ENCODE peak calls at places on chromosomes 2 and 18, in ten cellular contexts. F is kidney, J is HL-60, R is colonic mucosa, L is sigmoid colon, D is neural progenitor cell, Q is BJ, T is breast epithelium, H is PC-9, Z is cardiac fibroblast. M is an unnamed sample.

GRCh38 chr2:117794668-117795067 is 19.8 kb upstream of the DDX18 start:
- DNase-seq in H (no peak), R (no peak), Z (no peak), Q (no peak), T (no peak), D (no peak), F (no peak), J (no peak), L (no peak), M (no peak)

GRCh38 chr18:21741511-21742322 is 1.1 kb downstream of the MIB1 start:
- DNase-seq in F (peak), D (no peak), Z (peak), R (peak), H (peak), Q (no peak), J (peak), T (no peak), L (peak), M (no peak)

GRCh38 chr2:223528036-223528435 is 74.1 kb downstream of the SCG2 start:
- DNase-seq in R (no peak), D (no peak), Q (peak), F (no peak), H (no peak), J (no peak), Z (peak), L (no peak), T (no peak), M (peak)

GRCh38 chr18:55362303-55362702 is 225.7 kb downstream of the TCF4 start:
- DNase-seq in Q (no peak), Z (no peak), J (no peak), D (no peak), F (no peak), H (no peak), L (no peak), T (no peak), R (no peak), M (no peak)

GRCh38 chr2:86313341-86313740 is 24.1 kb downstream of the REEP1 start:
- DNase-seq in Z (no peak), J (no peak), Q (no peak), T (no peak), R (no peak), F (no peak), H (no peak), D (no peak), L (no peak), M (no peak)

GRCh38 chr2:215407061-215407460 is 28.8 kb downstream of the FN1 start:
- DNase-seq in J (no peak), H (no peak), Q (no peak), L (no peak), D (no peak), Z (no peak), R (no peak), F (no peak), T (no peak), M (no peak)

GRCh38 chr2:219104107-219105050 is 43.7 kb upstream of the IHH start:
- DNase-seq in D (peak), Q (peak), T (no peak), R (no peak), H (peak), F (no peak), L (no peak), Z (peak), J (peak), M (peak)

GRCh38 chr18:40902436-40902835 is 1052.6 kb upstream of the PIK3C3 start:
- DNase-seq in Q (no peak), F (no peak), J (no peak), L (no peak), H (no peak), T (no peak), Z (no peak), R (no peak), D (no peak), M (no peak)

GRCh38 chr18:66616523-66616983 is 12.7 kb upstream of the CDH19 start:
- DNase-seq in F (no peak), D (peak), J (peak), L (no peak), R (peak), Q (no peak), Z (peak), H (no peak), T (no peak), M (no peak)

GRCh38 chr2:9697904-9698303 is 67.1 kb upstream of the YWHAQ start:
- DNase-seq in H (no peak), R (no peak), D (no peak), Z (no peak), F (no peak), T (no peak), J (no peak), L (no peak), Q (no peak), M (no peak)

GRCh38 chr2:203585541-203585940 is 50.4 kb upstream of the RAPH1 start:
- DNase-seq in Q (no peak), Z (no peak), F (no peak), J (no peak), R (no peak), H (no peak), L (no peak), T (no peak), D (no peak), M (no peak)

GRCh38 chr2:217903859-217904613 is 98.8 kb downstream of the TNS1 start:
- DNase-seq in F (peak), L (peak), T (peak), Z (peak), D (no peak), Q (no peak), J (no peak), H (no peak), R (peak), M (no peak)

GRCh38 chr18:50194623-50195532 is at the start of gene MYO5B:
- DNase-seq in H (peak), Q (no peak), T (peak), R (peak), Z (no peak), F (peak), J (peak), L (no peak), D (peak), M (no peak)

GRCh38 chr2:40451926-40452605 is at the start of gene SLC8A1:
- DNase-seq in F (peak), L (peak), R (no peak), J (peak), Q (no peak), H (peak), Z (peak), D (peak), T (no peak), M (no peak)

GRCh38 chr2:20170646-20171250 is 54.2 kb downstream of the SDC1 start:
- DNase-seq in T (no peak), Z (no peak), J (no peak), Q (no peak), F (no peak), D (no peak), R (no peak), H (no peak), L (no peak), M (no peak)

GRCh38 chr2:204853905-204854304 is 308.6 kb downstream of the PARD3B start:
- DNase-seq in Q (no peak), F (no peak), H (no peak), Z (no peak), R (no peak), J (no peak), D (no peak), T (no peak), L (no peak), M (no peak)

GRCh38 chr18:79401494-79402208 is 5.9 kb downstream of the NFATC1 start:
- DNase-seq in J (no peak), F (peak), H (no peak), T (no peak), Z (no peak), L (peak), R (no peak), Q (no peak), D (no peak), M (no peak)

GRCh38 chr2:175366814-175367213 is 185.3 kb upstream of the ATP5MC3 start:
- DNase-seq in Z (peak), F (no peak), Q (no peak), H (peak), J (peak), D (peak), T (peak), R (peak), L (no peak), M (peak)

GRCh38 chr2:204024503-204024902 is 87.9 kb downstream of the ICOS start:
- DNase-seq in R (peak), L (no peak), H (no peak), J (no peak), Z (peak), T (no peak), Q (no peak), F (no peak), D (peak), M (peak)

GRCh38 chr18:2494921-2495320 is 76.4 kb downstream of the METTL4 start:
- DNase-seq in J (no peak), L (no peak), D (no peak), F (no peak), T (no peak), R (no peak), Q (no peak), H (no peak), Z (peak), M (peak)

GRCh38 chr2:72603481-72603880 is 222.4 kb downstream of the EXOC6B start:
- DNase-seq in D (no peak), Z (peak), T (no peak), F (no peak), Q (no peak), H (no peak), R (no peak), L (no peak), J (no peak), M (no peak)

GRCh38 chr18:71799016-71799673 is 745.0 kb downstream of the CBLN2 start:
- DNase-seq in T (no peak), Q (no peak), L (no peak), D (no peak), R (no peak), F (no peak), J (no peak), H (no peak), Z (no peak), M (no peak)

GRCh38 chr2:19029655-19030054 is 328.8 kb downstream of the OSR1 start:
- DNase-seq in Z (no peak), T (no peak), F (no peak), L (no peak), Q (no peak), R (no peak), H (no peak), J (no peak), D (no peak), M (no peak)

GRCh38 chr2:241200822-241201395 is 12.4 kb downstream of the ANO7 start:
- DNase-seq in D (no peak), H (no peak), T (no peak), J (peak), F (no peak), R (no peak), Q (no peak), Z (no peak), L (no peak), M (no peak)

GRCh38 chr18:26863921-26864497 is 1.5 kb downstream of the AQP4 start:
- DNase-seq in L (no peak), Z (no peak), R (no peak), D (no peak), F (no peak), J (no peak), Q (no peak), T (no peak), H (no peak), M (no peak)

GRCh38 chr18:52992041-52992440 is 652.0 kb downstream of the DCC start:
- DNase-seq in Q (no peak), L (no peak), H (no peak), J (no peak), F (no peak), Z (no peak), R (no peak), T (no peak), D (peak), M (no peak)

GRCh38 chr2:217990389-217990788 is 12.4 kb downstream of the TNS1 start:
- DNase-seq in D (no peak), J (no peak), F (no peak), H (no peak), T (no peak), Q (no peak), Z (no peak), L (no peak), R (no peak), M (no peak)

GRCh38 chr18:67199993-67200617 is 316.4 kb downstream of the DSEL start:
- DNase-seq in J (no peak), Z (peak), L (no peak), H (no peak), R (no peak), T (no peak), F (no peak), Q (peak), D (peak), M (peak)

GRCh38 chr2:150063950-150064549 is 423.4 kb downstream of the RND3 start:
- DNase-seq in Q (no peak), J (no peak), T (no peak), H (no peak), R (no peak), L (no peak), Z (no peak), F (no peak), D (peak), M (no peak)

GRCh38 chr2:44083054-44083453 is 85.6 kb upstream of the PPM1B start:
- DNase-seq in L (no peak), H (no peak), D (no peak), F (no peak), T (no peak), R (no peak), Q (no peak), Z (no peak), J (no peak), M (no peak)

GRCh38 chr2:217392930-217393584 is 533.2 kb upstream of the TNP1 start:
- DNase-seq in Z (no peak), L (no peak), J (no peak), T (no peak), Q (no peak), D (no peak), R (no peak), F (no peak), H (no peak), M (no peak)

GRCh38 chr2:215059724-215060123 is 78.7 kb downstream of the ABCA12 start:
- DNase-seq in J (no peak), D (no peak), Z (peak), F (no peak), L (no peak), Q (no peak), H (no peak), R (no peak), T (no peak), M (no peak)

GRCh38 chr2:166373951-166374350 is 1.8 kb downstream of the SCN9A start:
- DNase-seq in Z (peak), H (peak), J (no peak), T (no peak), D (no peak), F (no peak), L (no peak), Q (no peak), R (no peak), M (peak)

GRCh38 chr2:165203689-165204559 is at the start of gene SCN3A:
- DNase-seq in F (no peak), H (peak), Z (peak), R (peak), J (no peak), Q (peak), D (peak), L (no peak), T (no peak), M (peak)

GRCh38 chr2:212926948-212927347 is 224.5 kb downstream of the IKZF2 start:
- DNase-seq in Z (peak), H (no peak), F (peak), Q (no peak), J (no peak), R (no peak), D (no peak), T (no peak), L (no peak), M (no peak)

GRCh38 chr2:68594041-68594440 is 49.3 kb upstream of the PROKR1 start:
- DNase-seq in F (no peak), D (no peak), T (no peak), Q (no peak), Z (no peak), L (no peak), J (no peak), H (no peak), R (no peak), M (no peak)

GRCh38 chr18:78293940-78294401 is 685.6 kb upstream of the SALL3 start:
- DNase-seq in H (no peak), T (no peak), Z (no peak), R (no peak), J (no peak), L (no peak), F (no peak), D (peak), Q (no peak), M (no peak)
- H3K4me3 ChIP-seq in H (no peak), T (peak), Z (no peak), R (no peak), J (no peak), L (peak), F (peak), D (peak), Q (no peak), M (no peak)

DNA sequence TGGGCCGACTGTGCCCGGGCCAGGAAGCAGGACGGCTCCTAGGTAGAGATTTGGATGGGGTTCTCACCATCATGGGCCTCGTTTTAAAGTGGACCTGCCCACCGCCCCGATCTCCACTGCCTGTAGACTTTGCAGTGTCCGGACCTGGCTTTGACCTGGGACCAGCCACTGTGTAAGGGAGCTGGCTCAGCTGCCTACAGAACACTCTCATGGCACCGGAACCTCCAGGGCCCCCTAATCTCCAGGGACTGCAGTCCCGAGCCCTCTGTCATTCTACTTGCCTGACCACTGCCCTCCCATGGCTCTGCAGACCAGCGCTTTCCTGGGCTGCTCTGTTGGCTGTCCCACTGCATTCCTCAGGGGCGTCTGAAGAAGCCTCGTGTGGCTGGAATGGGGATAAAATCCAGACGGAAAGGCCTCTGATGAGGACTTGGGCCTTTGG is 120.8 kb downstream of the GLI2 start:
- DNase-seq in J (no peak), D (peak), Z (peak), F (no peak), Q (no peak), L (peak), T (no peak), R (no peak), H (peak), M (no peak)
- TF ChIP-seq CTCF in J (no peak), D (peak), Z (no peak), F (no peak), Q (peak), L (peak), T (peak), R (no peak), H (no peak), M (peak)

DNA sequence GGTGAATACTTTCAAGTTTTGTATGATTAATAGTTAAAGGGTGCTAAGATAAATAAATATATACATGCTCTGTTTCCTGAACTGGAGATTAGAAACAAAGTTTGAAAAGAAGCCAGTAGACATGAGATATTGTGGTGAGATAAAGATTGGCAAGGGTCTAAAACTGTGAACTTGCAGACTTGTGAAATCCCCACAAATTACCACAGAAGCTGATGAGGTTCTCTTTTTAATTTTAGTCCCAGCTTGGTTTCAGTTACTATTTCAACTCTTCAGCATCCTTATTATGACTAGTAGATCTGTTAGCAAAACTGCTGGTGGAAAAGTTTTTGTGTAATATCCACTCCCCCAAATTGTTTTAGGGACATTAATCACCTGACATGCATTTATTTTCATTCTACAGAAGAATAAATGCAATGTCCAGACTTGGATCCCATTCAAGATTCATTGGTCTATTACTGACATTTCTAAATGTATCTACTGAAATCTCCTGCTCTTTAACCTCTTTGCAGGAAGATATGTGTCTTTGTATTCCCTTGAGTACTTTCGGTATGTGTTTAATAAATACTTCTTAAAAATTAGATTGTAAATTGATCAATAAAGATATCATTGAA is 20.8 kb downstream of the RASGRP3 start:
- DNase-seq in R (no peak), H (no peak), L (no peak), F (no peak), T (no peak), Z (peak), Q (no peak), J (peak), D (no peak), M (no peak)
- H3K4me3 ChIP-seq in R (no peak), H (no peak), L (no peak), F (no peak), T (no peak), Z (no peak), Q (no peak), J (no peak), D (no peak), M (no peak)

GRCh38 chr2:173090973-173091660 is 15.5 kb downstream of the MAP3K20 start:
- DNase-seq in D (no peak), Q (no peak), Z (no peak), T (no peak), H (no peak), F (peak), R (no peak), J (no peak), L (peak), M (no peak)
- TF ChIP-seq CTCF in D (peak), Q (peak), Z (peak), T (no peak), H (no peak), F (no peak), R (no peak), J (no peak), L (no peak), M (peak)

DNA sequence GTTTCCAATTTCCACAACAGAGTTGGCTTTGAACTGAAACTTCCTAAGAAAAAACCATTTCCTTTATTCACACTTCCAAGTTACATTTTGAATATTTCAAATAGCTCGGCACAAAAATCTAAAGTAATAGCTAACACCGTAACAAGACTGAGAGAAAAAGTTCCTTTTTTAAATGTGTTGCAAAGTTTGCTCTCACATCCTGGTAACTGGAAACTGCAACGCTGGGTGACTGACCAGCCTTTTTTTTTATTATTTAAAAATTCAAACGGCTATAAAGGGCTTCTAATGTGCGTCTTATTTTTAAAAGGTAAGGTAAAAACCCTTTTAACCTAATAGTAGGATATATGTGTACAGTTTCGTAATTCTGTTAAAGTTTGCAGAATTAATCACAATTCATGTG is 1.7 kb downstream of the HNRNPLL start:
- DNase-seq in J (no peak), H (no peak), T (no peak), L (no peak), Q (no peak), Z (no peak), D (no peak), R (no peak), F (no peak), M (no peak)
- H3K4me3 ChIP-seq in J (peak), H (peak), T (peak), L (peak), Q (peak), Z (peak), D (peak), R (peak), F (peak), M (peak)

GRCh38 chr2:53434487-53434886 is 333.1 kb upstream of the CHAC2 start:
- DNase-seq in T (no peak), L (no peak), Q (no peak), J (no peak), H (no peak), F (no peak), Z (no peak), R (no peak), D (no peak), M (no peak)

GRCh38 chr2:53438056-53438455 is 329.5 kb upstream of the CHAC2 start:
- DNase-seq in H (peak), J (no peak), F (no peak), R (peak), Q (no peak), Z (no peak), L (no peak), D (no peak), T (no peak), M (no peak)

GRCh38 chr2:53435610-53436009 is 332.0 kb upstream of the CHAC2 start:
- DNase-seq in Z (no peak), J (no peak), Q (no peak), R (no peak), F (no peak), L (no peak), D (no peak), T (no peak), H (no peak), M (no peak)

GRCh38 chr2:53437371-53437770 is 330.2 kb upstream of the CHAC2 start:
- DNase-seq in H (no peak), F (no peak), R (no peak), Z (no peak), Q (no peak), L (no peak), T (no peak), D (no peak), J (no peak), M (peak)

DNA sequence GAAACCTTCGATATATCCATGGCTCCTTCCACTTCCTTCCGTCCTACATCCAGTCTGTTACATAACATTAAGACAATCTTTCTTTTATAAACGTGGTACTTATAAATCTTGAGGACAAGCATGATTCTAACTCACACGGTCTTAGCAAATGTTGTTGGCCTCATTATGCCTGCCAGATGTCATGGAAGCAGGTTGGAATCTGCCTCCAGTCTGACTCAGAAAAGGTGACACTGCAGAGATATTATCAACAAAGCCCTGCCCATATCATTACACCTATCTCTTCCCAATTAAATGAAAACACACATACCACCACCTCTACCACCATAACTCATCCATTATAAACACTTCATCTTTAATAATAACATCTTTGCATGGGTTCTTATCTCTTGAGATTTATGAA is 334.7 kb upstream of the CHAC2 start:
- DNase-seq in H (no peak), J (no peak), Q (no peak), D (no peak), T (no peak), Z (no peak), R (no peak), L (no peak), F (no peak), M (no peak)
- TF ChIP-seq CTCF in H (no peak), J (no peak), Q (no peak), D (no peak), T (no peak), Z (no peak), R (no peak), L (no peak), F (no peak), M (no peak)

GRCh38 chr2:47249427-47249826 is 94.3 kb upstream of the STPG4 start:
- DNase-seq in D (no peak), H (peak), F (no peak), T (no peak), Z (no peak), R (no peak), Q (no peak), L (no peak), J (no peak), M (no peak)
- H3K4me3 ChIP-seq in D (no peak), H (no peak), F (no peak), T (no peak), Z (no peak), R (no peak), Q (no peak), L (no peak), J (no peak), M (no peak)

M was measured in astrocyte of the cerebellum.